ENCODE peak calls at places on chromosome X, in seven cellular contexts. O, Q, N, H, D, L and E are unnamed samples.

GRCh38 chrX:122579036-122579435 is 605.0 kb upstream of the GRIA3 start:
- DNase-seq in D (no peak), N (no peak), O (no peak), H (no peak), Q (no peak), L (no peak), E (no peak)

GRCh38 chrX:10112510-10112909 is 44.3 kb upstream of the CLCN4 start:
- DNase-seq in N (no peak), H (no peak), D (no peak), L (no peak), Q (no peak), O (no peak), E (no peak)

GRCh38 chrX:45070116-45071007 is 130.3 kb downstream of the DIPK2B start:
- DNase-seq in D (peak), Q (peak), O (no peak), H (no peak), N (peak), L (peak), E (peak)

GRCh38 chrX:101483705-101484104 is 1.6 kb upstream of the ARMCX4 start:
- DNase-seq in Q (no peak), O (no peak), L (peak), H (peak), N (no peak), D (no peak), E (no peak)

GRCh38 chrX:20217279-20217678 is 49.4 kb downstream of the RPS6KA3 start:
- DNase-seq in H (no peak), Q (peak), O (no peak), D (peak), N (peak), L (no peak), E (peak)

GRCh38 chrX:134813697-134814096 is 155.4 kb upstream of the PLAC1 start:
- DNase-seq in N (no peak), H (no peak), L (no peak), Q (no peak), D (no peak), O (no peak), E (no peak)

GRCh38 chrX:49053223-49054072 is 5.4 kb upstream of the CCDC120 start:
- DNase-seq in D (no peak), H (peak), O (peak), Q (peak), L (peak), N (no peak), E (peak)

GRCh38 chrX:9912341-9912740 is 54.8 kb upstream of the CLDN34 start:
- DNase-seq in L (peak), O (no peak), H (no peak), D (no peak), N (no peak), Q (peak), E (peak)

GRCh38 chrX:143486105-143486504 is 31.2 kb downstream of the SPANXN3 start:
- DNase-seq in O (no peak), N (no peak), H (no peak), D (no peak), L (no peak), Q (no peak), E (no peak)

GRCh38 chrX:6782831-6783230 is 247.9 kb upstream of the VCX3A start:
- DNase-seq in L (no peak), Q (no peak), O (no peak), D (no peak), H (no peak), N (no peak), E (no peak)